ENCODE peak calls at places on chromosomes 13 and 19, in eight cellular contexts. Q, M, V, S, T, X, F and Z are unnamed samples.

GRCh38 chr19:31572671-31573298 is 223.5 kb upstream of the TSHZ3 start:
- DNase-seq in Q (no peak), M (no peak), V (peak), S (no peak), T (no peak), X (no peak), F (no peak), Z (no peak)

GRCh38 chr13:92719868-92720267 is 506.7 kb upstream of the GPC6 start:
- DNase-seq in Q (no peak), M (no peak), V (peak), S (peak), T (no peak), X (no peak), F (no peak), Z (no peak)

GRCh38 chr19:46551175-46551574 is 50.0 kb upstream of the CALM3 start:
- DNase-seq in Q (no peak), M (no peak), V (no peak), S (no peak), T (no peak), X (no peak), F (no peak), Z (no peak)

GRCh38 chr13:113903912-113904311 is 40.0 kb upstream of the GAS6 start:
- DNase-seq in Q (no peak), M (no peak), V (peak), S (no peak), T (no peak), X (no peak), F (peak), Z (peak)

GRCh38 chr13:44435142-44435982 is 61.7 kb downstream of the SERP2 start:
- DNase-seq in Q (peak), M (peak), V (peak), S (peak), T (peak), X (peak), F (peak), Z (peak)

GRCh38 chr19:40413291-40413994 is at the start of gene PRX:
- DNase-seq in Q (no peak), M (no peak), V (peak), S (peak), T (no peak), X (no peak), F (peak), Z (no peak)

GRCh38 chr19:35297515-35297848 is 5.5 kb downstream of the MAG start:
- DNase-seq in Q (no peak), M (no peak), V (no peak), S (no peak), T (no peak), X (no peak), F (no peak), Z (no peak)

GRCh38 chr19:28883241-28883693 is 329.7 kb downstream of the UQCRFS1 start:
- DNase-seq in Q (no peak), M (no peak), V (peak), S (peak), T (no peak), X (peak), F (no peak), Z (no peak)

GRCh38 chr13:86725105-86725504 is 925.9 kb upstream of the SLITRK6 start:
- DNase-seq in Q (no peak), M (no peak), V (peak), S (peak), T (peak), X (no peak), F (no peak), Z (no peak)

GRCh38 chr13:31629085-31629785 is 110.1 kb upstream of the RXFP2 start:
- DNase-seq in Q (no peak), M (no peak), V (no peak), S (no peak), T (no peak), X (no peak), F (peak), Z (no peak)

GRCh38 chr19:14081797-14082674 is 3.5 kb downstream of the C19orf67 start:
- DNase-seq in Q (no peak), M (peak), V (no peak), S (no peak), T (no peak), X (peak), F (no peak), Z (peak)

GRCh38 chr19:18091217-18091608 is 4.5 kb upstream of the IL12RB1 start:
- DNase-seq in Q (no peak), M (peak), V (no peak), S (no peak), T (no peak), X (peak), F (peak), Z (peak)

GRCh38 chr13:43783820-43784219 is 3.0 kb downstream of the ENOX1 start:
- DNase-seq in Q (peak), M (no peak), V (no peak), S (peak), T (peak), X (peak), F (no peak), Z (no peak)

GRCh38 chr19:4671182-4671851 is 1.2 kb upstream of the MYDGF start:
- DNase-seq in Q (peak), M (no peak), V (no peak), S (no peak), T (no peak), X (peak), F (no peak), Z (no peak)

GRCh38 chr19:11172576-11172975 is 17.0 kb upstream of the SPC24 start:
- DNase-seq in Q (no peak), M (no peak), V (no peak), S (no peak), T (no peak), X (no peak), F (no peak), Z (no peak)

GRCh38 chr19:1079566-1080111 is 12.7 kb downstream of the ARHGAP45 start:
- DNase-seq in Q (no peak), M (no peak), V (no peak), S (no peak), T (no peak), X (no peak), F (no peak), Z (peak)

GRCh38 chr19:43560687-43561086 is 14.6 kb downstream of the XRCC1 start:
- DNase-seq in Q (peak), M (no peak), V (peak), S (peak), T (no peak), X (no peak), F (no peak), Z (no peak)

GRCh38 chr13:28719656-28720055 is 886 bp upstream of the SLC46A3 start:
- DNase-seq in Q (no peak), M (no peak), V (no peak), S (no peak), T (peak), X (no peak), F (no peak), Z (no peak)
- H3K4me3 ChIP-seq in Q (no peak), M (no peak), V (peak), S (no peak), T (peak), X (peak), F (no peak), Z (no peak)

GRCh38 chr13:37595162-37595561 is 3.4 kb downstream of the POSTN start:
- DNase-seq in Q (no peak), M (no peak), V (no peak), S (no peak), T (no peak), X (no peak), F (no peak), Z (no peak)
- H3K27ac ChIP-seq in Q (no peak), M (no peak), V (no peak), S (no peak), T (no peak), X (no peak), F (no peak), Z (no peak)

GRCh38 chr13:32986552-32986951 is 29.7 kb upstream of the KL start:
- DNase-seq in Q (no peak), M (no peak), V (no peak), S (peak), T (no peak), X (no peak), F (no peak), Z (no peak)

GRCh38 chr13:32987462-32987861 is 28.8 kb upstream of the KL start:
- DNase-seq in Q (no peak), M (no peak), V (no peak), S (no peak), T (no peak), X (no peak), F (no peak), Z (no peak)

GRCh38 chr13:32989331-32989730 is 26.9 kb upstream of the KL start:
- DNase-seq in Q (no peak), M (no peak), V (no peak), S (no peak), T (no peak), X (no peak), F (no peak), Z (no peak)

GRCh38 chr13:32984857-32985626 is 31.2 kb upstream of the KL start:
- DNase-seq in Q (peak), M (no peak), V (no peak), S (no peak), T (no peak), X (no peak), F (no peak), Z (no peak)

GRCh38 chr13:32988588-32989256 is 27.5 kb upstream of the KL start:
- DNase-seq in Q (no peak), M (no peak), V (no peak), S (no peak), T (no peak), X (peak), F (no peak), Z (no peak)
- H3K4me3 ChIP-seq in Q (no peak), M (no peak), V (no peak), S (no peak), T (no peak), X (peak), F (no peak), Z (no peak)

GRCh38 chr19:7254590-7254989 is 39.6 kb downstream of the INSR start:
- DNase-seq in Q (no peak), M (peak), V (no peak), S (no peak), T (no peak), X (no peak), F (no peak), Z (no peak)

GRCh38 chr19:7252364-7252763 is 41.9 kb downstream of the INSR start:
- DNase-seq in Q (no peak), M (peak), V (no peak), S (no peak), T (no peak), X (no peak), F (no peak), Z (no peak)

GRCh38 chr19:7251502-7251901 is 42.7 kb downstream of the INSR start:
- DNase-seq in Q (no peak), M (no peak), V (no peak), S (no peak), T (no peak), X (no peak), F (no peak), Z (no peak)

GRCh38 chr19:7250057-7250596 is 44.1 kb downstream of the INSR start:
- DNase-seq in Q (no peak), M (no peak), V (no peak), S (no peak), T (no peak), X (no peak), F (no peak), Z (no peak)

GRCh38 chr19:7250951-7251350 is 43.3 kb downstream of the INSR start:
- DNase-seq in Q (no peak), M (no peak), V (no peak), S (no peak), T (no peak), X (no peak), F (no peak), Z (no peak)
- H3K27ac ChIP-seq in Q (no peak), M (no peak), V (no peak), S (no peak), T (no peak), X (no peak), F (no peak), Z (no peak)

DNA sequence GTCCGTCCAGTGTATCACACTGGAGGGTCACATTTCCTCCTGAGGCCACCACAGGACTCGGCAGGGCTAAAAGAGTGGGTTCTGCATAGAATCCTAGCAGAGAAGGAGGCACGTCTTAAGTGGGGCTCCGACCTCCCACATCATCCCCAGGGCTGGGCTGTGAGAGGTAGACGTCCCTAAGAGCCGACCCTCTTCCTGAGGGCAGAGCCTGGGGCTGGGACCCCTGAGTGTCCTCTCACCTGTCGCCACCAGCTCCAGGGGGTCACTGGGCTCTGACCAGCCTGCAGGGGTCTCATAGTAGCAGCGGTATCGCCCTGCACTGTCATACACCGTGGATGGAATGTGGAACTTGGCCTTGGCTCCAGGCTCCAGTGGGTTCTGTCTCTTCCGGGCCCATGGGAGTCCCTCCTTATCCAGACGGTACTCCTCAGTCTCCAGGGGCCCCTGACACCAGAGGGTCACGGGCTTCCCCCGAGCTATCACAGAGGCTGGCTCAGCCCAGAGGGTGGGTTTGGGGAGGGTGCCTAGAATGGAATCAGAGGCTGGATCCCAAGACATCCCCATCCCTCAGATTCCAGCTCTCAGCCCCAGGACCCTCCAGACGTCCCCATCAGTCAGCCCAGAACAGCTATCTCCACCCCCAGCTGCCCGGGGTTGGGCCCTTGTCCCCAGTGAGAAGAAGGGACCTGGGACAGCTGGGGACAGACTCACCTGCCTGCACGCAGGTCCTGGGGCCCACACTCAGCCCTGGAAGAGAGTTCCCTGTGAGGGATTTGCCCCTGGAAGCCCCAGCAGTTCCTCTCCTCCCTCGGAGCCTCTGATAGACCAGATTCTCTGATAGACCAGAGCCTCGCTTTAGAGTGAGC is 590 bp downstream of the LILRB5 start:
- DNase-seq in Q (no peak), M (no peak), V (peak), S (no peak), T (no peak), X (no peak), F (no peak), Z (no peak)
- H3K4me3 ChIP-seq in Q (no peak), M (no peak), V (no peak), S (no peak), T (no peak), X (no peak), F (no peak), Z (no peak)

DNA sequence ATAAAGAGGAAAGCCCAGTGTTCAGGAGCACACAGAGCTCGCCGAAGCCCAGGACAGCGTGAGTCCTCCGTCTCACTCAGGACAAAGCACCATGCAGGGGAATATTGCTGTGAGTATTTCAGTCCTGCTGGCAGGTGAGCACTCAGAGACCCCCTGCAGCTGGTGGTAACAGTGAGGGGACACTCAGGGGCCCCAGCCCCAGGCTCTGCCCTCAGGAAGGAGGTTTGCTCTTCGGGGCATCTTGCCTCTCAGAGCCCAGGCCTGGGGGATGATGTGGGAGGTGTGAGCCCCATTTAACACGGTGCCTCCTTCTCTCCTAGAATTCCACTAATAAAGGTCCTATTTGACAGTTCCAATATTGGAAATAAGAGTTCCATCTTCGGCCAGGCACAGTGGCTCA is 14.8 kb downstream of the LILRA1 start:
- DNase-seq in Q (no peak), M (no peak), V (no peak), S (no peak), T (no peak), X (no peak), F (no peak), Z (no peak)
- H3K27ac ChIP-seq in Q (no peak), M (no peak), V (no peak), S (no peak), T (no peak), X (no peak), F (no peak), Z (no peak)

GRCh38 chr19:58349590-58349989 is 3.7 kb downstream of the A1BG start:
- DNase-seq in Q (no peak), M (no peak), V (no peak), S (no peak), T (no peak), X (no peak), F (no peak), Z (no peak)
- H3K4me3 ChIP-seq in Q (no peak), M (no peak), V (no peak), S (no peak), T (no peak), X (no peak), F (no peak), Z (no peak)

DNA sequence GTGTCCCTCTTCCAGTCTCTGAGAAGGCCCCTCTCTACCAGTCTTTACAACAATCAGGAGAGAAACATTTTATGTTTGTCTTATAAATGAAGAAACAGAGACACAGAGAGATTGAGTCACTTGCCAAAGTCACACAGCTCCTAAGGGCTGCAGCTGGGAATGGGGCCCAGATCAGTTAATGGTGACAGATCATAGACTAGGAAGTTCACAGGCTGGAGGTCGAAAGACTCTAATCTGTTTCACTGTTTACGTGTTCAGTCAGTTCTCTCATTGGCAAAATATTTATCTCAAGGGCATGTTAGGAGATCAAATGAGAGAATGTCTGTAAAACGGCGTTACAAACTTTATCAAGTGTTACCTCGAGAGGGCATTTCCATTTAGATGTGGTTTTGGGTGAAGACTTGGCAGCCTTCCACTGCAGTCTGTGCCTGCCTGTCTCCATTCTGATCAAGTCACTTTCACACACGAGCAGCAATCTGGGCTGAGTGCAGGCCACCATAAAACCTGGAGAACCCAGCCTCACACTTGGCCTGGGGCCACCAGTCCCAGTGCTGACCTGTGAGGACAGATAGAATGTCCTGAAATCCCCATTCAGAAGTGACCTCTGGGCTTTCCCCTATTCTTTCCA is 65.1 kb downstream of the SIAH3 start:
- DNase-seq in Q (no peak), M (peak), V (no peak), S (no peak), T (peak), X (peak), F (no peak), Z (no peak)
- H3K27ac ChIP-seq in Q (no peak), M (no peak), V (no peak), S (no peak), T (no peak), X (no peak), F (no peak), Z (no peak)

GRCh38 chr19:15197275-15198005 is 3.4 kb downstream of the NOTCH3 start:
- DNase-seq in Q (no peak), M (peak), V (no peak), S (no peak), T (no peak), X (no peak), F (no peak), Z (no peak)
- H3K4me3 ChIP-seq in Q (no peak), M (no peak), V (no peak), S (no peak), T (no peak), X (peak), F (no peak), Z (no peak)